ENCODE peak calls at places on chromosomes 2 and 18, in six cellular contexts. N is K562; U is iPS DF 6.9; T is effector memory CD4-positive, alpha-beta T cell; Z is OCI-LY7; Q is tibial artery. H is an unnamed sample.

GRCh38 chr2:241804326-241805276 is 4.4 kb upstream of the NEU4 start:
- DNase-seq in T (no peak), Z (peak), U (no peak), Q (peak), N (peak), H (no peak)

GRCh38 chr18:46563317-46563716 is 93.7 kb downstream of the LOXHD1 start:
- DNase-seq in Q (no peak), U (no peak), Z (no peak), N (no peak), T (no peak), H (no peak)

GRCh38 chr2:216339456-216340279 is 32.6 kb downstream of the MARCHF4 start:
- DNase-seq in T (no peak), U (no peak), N (no peak), Q (no peak), Z (no peak), H (no peak)

GRCh38 chr2:178320011-178320410 is 125.7 kb downstream of the OSBPL6 start:
- DNase-seq in Q (no peak), N (no peak), T (no peak), Z (no peak), U (no peak), H (no peak)

GRCh38 chr2:224392545-224392944 is 9.4 kb downstream of the FAM124B start:
- DNase-seq in U (no peak), N (peak), T (no peak), Z (no peak), Q (no peak), H (no peak)

GRCh38 chr2:237497820-237498128 is 10.7 kb downstream of the MLPH start:
- DNase-seq in Z (no peak), U (no peak), N (no peak), T (no peak), Q (peak), H (no peak)

GRCh38 chr2:20210462-20210861 is 14.5 kb downstream of the SDC1 start:
- DNase-seq in T (no peak), Z (no peak), N (no peak), U (no peak), Q (no peak), H (no peak)

GRCh38 chr2:188403676-188404075 is 112.0 kb downstream of the GULP1 start:
- DNase-seq in Q (no peak), N (no peak), Z (no peak), U (no peak), T (no peak), H (no peak)

GRCh38 chr2:156590313-156590712 is 154.1 kb downstream of the GPD2 start:
- DNase-seq in U (no peak), Q (no peak), Z (no peak), T (no peak), N (no peak), H (no peak)

GRCh38 chr18:8988262-8988871 is 114.1 kb upstream of the NDUFV2 start:
- DNase-seq in N (peak), U (peak), T (peak), Q (peak), Z (peak), H (peak)

GRCh38 chr18:9629709-9630108 is 15.3 kb upstream of the PPP4R1 start:
- DNase-seq in Q (no peak), U (no peak), N (no peak), T (no peak), Z (no peak), H (no peak)

GRCh38 chr2:17470855-17471641 is 47.2 kb downstream of the RAD51AP2 start:
- DNase-seq in U (peak), T (no peak), Z (peak), N (peak), Q (no peak), H (no peak)

GRCh38 chr2:24690524-24690923 is 102.7 kb downstream of the PTRHD1 start:
- DNase-seq in N (no peak), Q (no peak), Z (no peak), U (no peak), T (no peak), H (no peak)

GRCh38 chr2:75390184-75390583 is 170.6 kb downstream of the EVA1A start:
- DNase-seq in Q (no peak), T (no peak), U (no peak), N (no peak), Z (no peak), H (no peak)

GRCh38 chr2:99888617-99889016 is 253.8 kb downstream of the AFF3 start:
- DNase-seq in Z (no peak), T (no peak), U (no peak), N (no peak), Q (no peak), H (no peak)

GRCh38 chr2:224882291-224883171 is 159.7 kb downstream of the DOCK10 start:
- DNase-seq in Q (no peak), U (no peak), Z (no peak), N (no peak), T (no peak), H (no peak)

GRCh38 chr2:64819774-64820688 is 166.3 kb upstream of the SERTAD2 start:
- DNase-seq in Q (no peak), N (no peak), T (peak), U (no peak), Z (peak), H (peak)

GRCh38 chr2:220165401-220165800 is 538.0 kb downstream of the SLC4A3 start:
- DNase-seq in T (no peak), Q (no peak), Z (no peak), N (no peak), U (peak), H (no peak)

GRCh38 chr18:50338676-50339075 is 36.2 kb upstream of the SKA1 start:
- DNase-seq in Z (no peak), U (no peak), N (no peak), Q (no peak), T (no peak), H (no peak)
- H3K27ac ChIP-seq in Z (no peak), U (no peak), N (no peak), Q (no peak), T (no peak), H (no peak)

DNA sequence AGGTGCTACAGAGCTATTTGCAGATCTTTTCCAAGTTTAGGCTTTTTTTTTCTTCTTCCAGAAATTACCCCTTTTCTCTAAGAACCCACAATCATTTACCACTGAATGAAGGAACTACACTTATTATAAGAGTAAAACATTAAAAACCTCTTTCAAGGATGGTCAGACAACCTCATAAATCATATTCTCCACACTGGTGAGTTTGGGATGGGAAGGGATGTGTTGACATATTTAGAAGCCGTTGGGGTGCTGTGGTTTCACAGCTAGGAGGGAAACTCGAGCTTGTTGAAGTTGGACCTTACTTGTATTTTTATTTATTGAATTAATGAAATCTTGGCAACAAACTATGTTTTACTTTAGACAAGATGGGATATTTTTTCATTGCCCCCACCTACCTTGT is 289.4 kb upstream of the MEIS1 start:
- DNase-seq in T (no peak), N (no peak), Q (no peak), Z (no peak), U (no peak), H (no peak)
- H3K27ac ChIP-seq in T (no peak), N (no peak), Q (no peak), Z (no peak), U (no peak), H (no peak)

GRCh38 chr2:9714630-9715214 is 83.9 kb upstream of the YWHAQ start:
- DNase-seq in Q (no peak), U (no peak), T (no peak), N (peak), Z (no peak), H (no peak)
- H3K27ac ChIP-seq in Q (no peak), U (no peak), T (no peak), N (no peak), Z (no peak), H (no peak)

GRCh38 chr2:8392098-8392844 is 289.6 kb upstream of the ID2 start:
- DNase-seq in Q (no peak), N (no peak), Z (no peak), U (peak), T (no peak), H (no peak)

GRCh38 chr2:8388779-8389178 is 293.1 kb upstream of the ID2 start:
- DNase-seq in Z (no peak), T (no peak), U (no peak), Q (no peak), N (no peak), H (no peak)

GRCh38 chr2:8391126-8391525 is 290.7 kb upstream of the ID2 start:
- DNase-seq in Q (no peak), N (no peak), U (no peak), T (no peak), Z (no peak), H (no peak)

GRCh38 chr2:8391584-8391983 is 290.3 kb upstream of the ID2 start:
- DNase-seq in Q (no peak), N (no peak), Z (no peak), T (no peak), U (no peak), H (no peak)

GRCh38 chr2:8389373-8390108 is 292.3 kb upstream of the ID2 start:
- DNase-seq in N (no peak), Z (no peak), Q (no peak), U (no peak), T (no peak), H (no peak)
- H3K27ac ChIP-seq in N (no peak), Z (no peak), Q (no peak), U (no peak), T (no peak), H (no peak)

DNA sequence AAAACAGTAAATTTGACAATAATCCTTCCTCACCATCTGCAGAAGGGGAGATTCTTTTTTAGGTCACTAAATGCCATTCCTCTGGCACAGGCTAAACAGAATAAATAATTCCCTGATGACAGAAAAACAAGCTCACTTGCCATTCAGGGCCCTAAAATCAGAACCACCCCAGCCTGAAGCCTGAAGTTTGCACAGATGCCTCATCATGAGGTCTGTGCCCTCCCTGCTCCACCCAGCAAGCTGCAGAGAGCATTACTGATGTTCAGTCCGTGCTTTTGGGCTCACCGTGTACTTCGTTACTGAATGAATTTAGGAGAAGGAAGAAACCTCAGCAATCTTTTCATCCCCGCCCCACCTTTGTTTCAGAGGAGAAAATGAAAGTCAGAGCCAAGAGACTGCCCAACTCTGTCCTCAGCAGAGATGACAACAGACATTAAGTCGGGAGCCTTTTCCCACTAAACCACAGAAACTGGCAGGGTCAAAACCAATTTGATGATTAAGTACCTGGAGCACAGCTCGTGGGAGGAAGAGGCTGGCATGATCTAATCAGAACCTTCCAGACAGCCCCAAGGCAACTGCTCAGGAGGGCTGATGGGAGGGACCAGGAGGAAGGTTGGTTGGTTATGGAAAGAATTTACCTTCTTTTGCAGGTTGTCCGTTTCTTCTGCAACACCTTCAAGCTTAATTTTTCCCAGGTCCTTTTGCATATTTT is 122.7 kb downstream of the LAMA1 start:
- DNase-seq in Q (no peak), T (no peak), Z (no peak), N (no peak), U (no peak), H (no peak)
- H3K27ac ChIP-seq in Q (no peak), T (no peak), Z (no peak), N (no peak), U (no peak), H (no peak)

GRCh38 chr2:54634012-54634411 is 89.5 kb upstream of the EML6 start:
- DNase-seq in U (no peak), Z (peak), N (no peak), T (no peak), Q (no peak), H (no peak)
- H3K27ac ChIP-seq in U (no peak), Z (peak), N (no peak), T (no peak), Q (peak), H (peak)

GRCh38 chr2:26731714-26732113 is 32.4 kb upstream of the SLC35F6 start:
- DNase-seq in U (no peak), Q (no peak), Z (no peak), N (no peak), T (no peak), H (no peak)

GRCh38 chr2:26730950-26731349 is 33.1 kb upstream of the SLC35F6 start:
- DNase-seq in U (no peak), T (no peak), N (no peak), Q (no peak), Z (no peak), H (no peak)

GRCh38 chr2:26730549-26730948 is 33.5 kb upstream of the SLC35F6 start:
- DNase-seq in T (no peak), U (no peak), Q (no peak), N (no peak), Z (no peak), H (no peak)

GRCh38 chr2:26727641-26728561 is 35.4 kb downstream of the KCNK3 start:
- DNase-seq in Q (no peak), N (no peak), T (no peak), Z (no peak), U (no peak), H (no peak)

GRCh38 chr2:26729311-26729710 is 34.8 kb upstream of the SLC35F6 start:
- DNase-seq in U (no peak), Z (no peak), Q (no peak), N (no peak), T (no peak), H (no peak)
- H3K27ac ChIP-seq in U (no peak), Z (no peak), Q (no peak), N (no peak), T (no peak), H (no peak)

DNA sequence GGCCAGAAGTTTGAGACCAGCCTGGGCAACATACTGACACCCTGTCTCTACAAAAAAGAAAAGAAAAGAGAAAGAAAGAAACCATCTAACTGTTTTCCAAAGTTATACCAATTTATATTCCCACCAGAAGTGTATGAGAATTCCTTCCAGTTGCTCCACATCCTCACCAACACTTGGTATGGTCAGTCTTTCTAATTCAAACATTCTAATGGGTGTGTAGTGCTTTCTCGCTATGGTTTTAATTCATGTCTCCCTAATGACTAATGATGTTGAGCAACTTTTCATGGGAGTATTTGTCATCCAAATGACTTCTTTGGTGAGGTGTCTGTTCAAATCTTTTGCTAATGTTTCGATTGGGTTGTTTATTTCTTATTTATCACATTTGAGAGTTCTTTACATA is 10.5 kb upstream of the B3GNT7 start:
- DNase-seq in N (no peak), T (no peak), U (no peak), Z (no peak), Q (no peak), H (no peak)
- H3K27ac ChIP-seq in N (no peak), T (no peak), U (no peak), Z (no peak), Q (no peak), H (no peak)

GRCh38 chr2:12700989-12701388 is 15.7 kb upstream of the TRIB2 start:
- DNase-seq in U (no peak), N (no peak), Z (no peak), T (no peak), Q (no peak), H (no peak)
- H3K27ac ChIP-seq in U (no peak), N (no peak), Z (no peak), T (no peak), Q (no peak), H (no peak)